ENCODE peak calls at places on chromosome 18, in eight cellular contexts. One of them, this sample, is unnamed. For H3K9me3, the result is how much of the 10 kb centered on the place peaks cover.

GRCh38 chr18:80225685-80226084 is 21.6 kb downstream of the PARD6G start:
- DNase-seq in effector memory CD4-positive, alpha-beta T cell: no peak
- DNase-seq in tibial artery: no peak
- DNase-seq in ovary: no peak
- DNase-seq in psoas muscle: no peak
- DNase-seq in esophagus muscularis mucosa: no peak
- DNase-seq in DND-41: no peak
- DNase-seq in CD8-positive, alpha-beta memory T cell: no peak
- DNase-seq in this sample: no peak

GRCh38 chr18:75029456-75029855 is 179.5 kb downstream of the PTGR3 start:
- DNase-seq in esophagus muscularis mucosa: no peak
- DNase-seq in ovary: no peak
- DNase-seq in DND-41: peak
- DNase-seq in effector memory CD4-positive, alpha-beta T cell: no peak
- DNase-seq in CD8-positive, alpha-beta memory T cell: no peak
- DNase-seq in psoas muscle: no peak
- DNase-seq in tibial artery: no peak
- DNase-seq in this sample: peak

GRCh38 chr18:11398625-11399024 is 210.8 kb upstream of the SLC35G4 start:
- DNase-seq in esophagus muscularis mucosa: no peak
- DNase-seq in CD8-positive, alpha-beta memory T cell: no peak
- DNase-seq in DND-41: no peak
- DNase-seq in effector memory CD4-positive, alpha-beta T cell: no peak
- DNase-seq in ovary: no peak
- DNase-seq in tibial artery: no peak
- DNase-seq in psoas muscle: no peak
- DNase-seq in this sample: no peak

GRCh38 chr18:49849331-49850217 is 36.2 kb upstream of the ACAA2 start:
- DNase-seq in ovary: peak
- DNase-seq in esophagus muscularis mucosa: no peak
- DNase-seq in effector memory CD4-positive, alpha-beta T cell: no peak
- DNase-seq in CD8-positive, alpha-beta memory T cell: no peak
- DNase-seq in DND-41: no peak
- DNase-seq in psoas muscle: no peak
- DNase-seq in tibial artery: no peak
- DNase-seq in this sample: no peak

GRCh38 chr18:35174093-35174731 is 66.6 kb upstream of the ZNF397 start:
- DNase-seq in CD8-positive, alpha-beta memory T cell: no peak
- DNase-seq in tibial artery: no peak
- DNase-seq in DND-41: peak
- DNase-seq in ovary: no peak
- DNase-seq in effector memory CD4-positive, alpha-beta T cell: no peak
- DNase-seq in esophagus muscularis mucosa: no peak
- DNase-seq in psoas muscle: no peak
- DNase-seq in this sample: no peak

GRCh38 chr18:73544032-73544431 is 603.6 kb downstream of the FBXO15 start:
- DNase-seq in psoas muscle: no peak
- DNase-seq in CD8-positive, alpha-beta memory T cell: no peak
- DNase-seq in esophagus muscularis mucosa: no peak
- DNase-seq in tibial artery: no peak
- DNase-seq in effector memory CD4-positive, alpha-beta T cell: no peak
- DNase-seq in ovary: no peak
- DNase-seq in DND-41: no peak
- DNase-seq in this sample: no peak

GRCh38 chr18:59996370-59996966 is 96.7 kb downstream of the PMAIP1 start:
- DNase-seq in effector memory CD4-positive, alpha-beta T cell: no peak
- DNase-seq in psoas muscle: no peak
- DNase-seq in CD8-positive, alpha-beta memory T cell: no peak
- DNase-seq in ovary: no peak
- DNase-seq in esophagus muscularis mucosa: no peak
- DNase-seq in tibial artery: no peak
- DNase-seq in DND-41: peak
- DNase-seq in this sample: no peak

GRCh38 chr18:46334200-46334553 is 230.0 kb downstream of the HAUS1 start:
- DNase-seq in ovary: no peak
- DNase-seq in DND-41: no peak
- DNase-seq in CD8-positive, alpha-beta memory T cell: no peak
- DNase-seq in psoas muscle: no peak
- DNase-seq in effector memory CD4-positive, alpha-beta T cell: no peak
- DNase-seq in tibial artery: peak
- DNase-seq in esophagus muscularis mucosa: no peak
- DNase-seq in this sample: no peak

GRCh38 chr18:56748698-56749268 is 97.6 kb downstream of the WDR7 start:
- DNase-seq in psoas muscle: no peak
- DNase-seq in CD8-positive, alpha-beta memory T cell: no peak
- DNase-seq in effector memory CD4-positive, alpha-beta T cell: no peak
- DNase-seq in esophagus muscularis mucosa: no peak
- DNase-seq in ovary: no peak
- DNase-seq in DND-41: no peak
- DNase-seq in tibial artery: no peak
- DNase-seq in this sample: no peak

GRCh38 chr18:43789234-43790000 is 512.1 kb upstream of the SYT4 start:
- DNase-seq in CD8-positive, alpha-beta memory T cell: no peak
- DNase-seq in ovary: no peak
- DNase-seq in DND-41: no peak
- DNase-seq in effector memory CD4-positive, alpha-beta T cell: no peak
- DNase-seq in esophagus muscularis mucosa: no peak
- DNase-seq in tibial artery: no peak
- DNase-seq in psoas muscle: no peak
- DNase-seq in this sample: no peak

GRCh38 chr18:55821219-55821618 is 233.2 kb upstream of the TCF4 start:
- DNase-seq in ovary: no peak
- DNase-seq in psoas muscle: no peak
- DNase-seq in DND-41: no peak
- DNase-seq in tibial artery: no peak
- DNase-seq in esophagus muscularis mucosa: no peak
- DNase-seq in effector memory CD4-positive, alpha-beta T cell: no peak
- DNase-seq in CD8-positive, alpha-beta memory T cell: no peak
- DNase-seq in this sample: no peak

GRCh38 chr18:33733376-33733775 is 155.4 kb downstream of the ASXL3 start:
- DNase-seq in psoas muscle: no peak
- DNase-seq in esophagus muscularis mucosa: no peak
- DNase-seq in tibial artery: no peak
- DNase-seq in CD8-positive, alpha-beta memory T cell: no peak
- DNase-seq in DND-41: no peak
- DNase-seq in ovary: no peak
- DNase-seq in effector memory CD4-positive, alpha-beta T cell: no peak
- DNase-seq in this sample: no peak

GRCh38 chr18:45962461-45962860 is 4.7 kb downstream of the EPG5 start:
- DNase-seq in esophagus muscularis mucosa: no peak
- DNase-seq in psoas muscle: no peak
- DNase-seq in ovary: no peak
- DNase-seq in CD8-positive, alpha-beta memory T cell: peak
- DNase-seq in effector memory CD4-positive, alpha-beta T cell: peak
- DNase-seq in DND-41: peak
- DNase-seq in tibial artery: no peak
- DNase-seq in this sample: peak

GRCh38 chr18:75351409-75351808 is 76.1 kb downstream of the SMIM21 start:
- DNase-seq in ovary: no peak
- DNase-seq in CD8-positive, alpha-beta memory T cell: no peak
- DNase-seq in psoas muscle: no peak
- DNase-seq in tibial artery: no peak
- DNase-seq in effector memory CD4-positive, alpha-beta T cell: no peak
- DNase-seq in esophagus muscularis mucosa: peak
- DNase-seq in DND-41: no peak
- DNase-seq in this sample: no peak

GRCh38 chr18:58727776-58728500 is 56.7 kb downstream of the MALT1 start:
- DNase-seq in effector memory CD4-positive, alpha-beta T cell: no peak
- DNase-seq in tibial artery: no peak
- DNase-seq in psoas muscle: no peak
- DNase-seq in esophagus muscularis mucosa: no peak
- DNase-seq in DND-41: no peak
- DNase-seq in CD8-positive, alpha-beta memory T cell: no peak
- DNase-seq in ovary: no peak
- DNase-seq in this sample: no peak

GRCh38 chr18:58645398-58645797 is 16.5 kb upstream of the ALPK2 start:
- DNase-seq in tibial artery: no peak
- DNase-seq in esophagus muscularis mucosa: no peak
- DNase-seq in ovary: no peak
- DNase-seq in CD8-positive, alpha-beta memory T cell: no peak
- DNase-seq in DND-41: no peak
- DNase-seq in effector memory CD4-positive, alpha-beta T cell: no peak
- DNase-seq in psoas muscle: no peak
- DNase-seq in this sample: no peak

GRCh38 chr18:5943514-5943913 is 48.2 kb upstream of the TMEM200C start:
- DNase-seq in effector memory CD4-positive, alpha-beta T cell: no peak
- DNase-seq in DND-41: no peak
- DNase-seq in psoas muscle: no peak
- DNase-seq in tibial artery: no peak
- DNase-seq in ovary: no peak
- DNase-seq in esophagus muscularis mucosa: no peak
- DNase-seq in CD8-positive, alpha-beta memory T cell: no peak
- DNase-seq in this sample: no peak

GRCh38 chr18:51731070-51731469 is 533.6 kb upstream of the MEX3C start:
- DNase-seq in CD8-positive, alpha-beta memory T cell: no peak
- DNase-seq in effector memory CD4-positive, alpha-beta T cell: no peak
- DNase-seq in DND-41: no peak
- DNase-seq in esophagus muscularis mucosa: peak
- DNase-seq in psoas muscle: no peak
- DNase-seq in ovary: no peak
- DNase-seq in tibial artery: no peak
- DNase-seq in this sample: no peak

GRCh38 chr18:63142502-63143045 is 177.0 kb downstream of the BCL2 start:
- DNase-seq in DND-41: no peak
- DNase-seq in psoas muscle: no peak
- DNase-seq in CD8-positive, alpha-beta memory T cell: no peak
- DNase-seq in tibial artery: no peak
- DNase-seq in ovary: no peak
- DNase-seq in esophagus muscularis mucosa: no peak
- DNase-seq in effector memory CD4-positive, alpha-beta T cell: no peak
- DNase-seq in this sample: no peak

GRCh38 chr18:57845468-57846103 is 42.5 kb upstream of the ATP8B1 start:
- DNase-seq in DND-41: no peak
- DNase-seq in tibial artery: no peak
- DNase-seq in ovary: no peak
- DNase-seq in psoas muscle: no peak
- DNase-seq in CD8-positive, alpha-beta memory T cell: no peak
- DNase-seq in effector memory CD4-positive, alpha-beta T cell: no peak
- DNase-seq in esophagus muscularis mucosa: no peak
- DNase-seq in this sample: no peak

GRCh38 chr18:31721596-31721995 is 37.2 kb upstream of the B4GALT6 start:
- DNase-seq in tibial artery: no peak
- DNase-seq in ovary: no peak
- DNase-seq in esophagus muscularis mucosa: no peak
- DNase-seq in effector memory CD4-positive, alpha-beta T cell: no peak
- DNase-seq in DND-41: no peak
- DNase-seq in psoas muscle: no peak
- DNase-seq in CD8-positive, alpha-beta memory T cell: no peak
- DNase-seq in this sample: no peak

GRCh38 chr18:22550861-22551260 is 133.1 kb upstream of the CTAGE1 start:
- DNase-seq in effector memory CD4-positive, alpha-beta T cell: no peak
- DNase-seq in CD8-positive, alpha-beta memory T cell: no peak
- DNase-seq in DND-41: no peak
- DNase-seq in ovary: no peak
- DNase-seq in esophagus muscularis mucosa: no peak
- DNase-seq in tibial artery: no peak
- DNase-seq in psoas muscle: no peak
- DNase-seq in this sample: no peak
- H3K27ac ChIP-seq in effector memory CD4-positive, alpha-beta T cell: no peak
- H3K27ac ChIP-seq in CD8-positive, alpha-beta memory T cell: no peak
- H3K27ac ChIP-seq in DND-41: no peak
- H3K27ac ChIP-seq in ovary: peak
- H3K27ac ChIP-seq in esophagus muscularis mucosa: no peak
- H3K27ac ChIP-seq in tibial artery: peak
- H3K27ac ChIP-seq in psoas muscle: no peak
- H3K27ac ChIP-seq in this sample: no peak

GRCh38 chr18:8904316-8904715 is 198.2 kb upstream of the NDUFV2 start:
- DNase-seq in CD8-positive, alpha-beta memory T cell: no peak
- DNase-seq in psoas muscle: no peak
- DNase-seq in esophagus muscularis mucosa: no peak
- DNase-seq in ovary: no peak
- DNase-seq in DND-41: no peak
- DNase-seq in tibial artery: no peak
- DNase-seq in effector memory CD4-positive, alpha-beta T cell: no peak
- DNase-seq in this sample: no peak
- H3K9me3 ChIP-seq in CD8-positive, alpha-beta memory T cell: under half
- H3K9me3 ChIP-seq in psoas muscle: under half
- H3K9me3 ChIP-seq in esophagus muscularis mucosa: under half
- H3K9me3 ChIP-seq in ovary: under half
- H3K9me3 ChIP-seq in DND-41: under half
- H3K9me3 ChIP-seq in tibial artery: under half
- H3K9me3 ChIP-seq in effector memory CD4-positive, alpha-beta T cell: under half
- H3K9me3 ChIP-seq in this sample: under half

GRCh38 chr18:12842459-12843380 is 41.3 kb downstream of the PTPN2 start:
- DNase-seq in CD8-positive, alpha-beta memory T cell: no peak
- DNase-seq in DND-41: no peak
- DNase-seq in ovary: no peak
- DNase-seq in esophagus muscularis mucosa: no peak
- DNase-seq in psoas muscle: no peak
- DNase-seq in tibial artery: no peak
- DNase-seq in effector memory CD4-positive, alpha-beta T cell: no peak
- DNase-seq in this sample: no peak

GRCh38 chr18:12840382-12840781 is 43.7 kb downstream of the PTPN2 start:
- DNase-seq in psoas muscle: no peak
- DNase-seq in ovary: no peak
- DNase-seq in DND-41: no peak
- DNase-seq in esophagus muscularis mucosa: no peak
- DNase-seq in CD8-positive, alpha-beta memory T cell: no peak
- DNase-seq in effector memory CD4-positive, alpha-beta T cell: no peak
- DNase-seq in tibial artery: no peak
- DNase-seq in this sample: no peak

GRCh38 chr18:12839057-12839525 is 44.9 kb downstream of the PTPN2 start:
- DNase-seq in CD8-positive, alpha-beta memory T cell: no peak
- DNase-seq in tibial artery: no peak
- DNase-seq in ovary: no peak
- DNase-seq in esophagus muscularis mucosa: no peak
- DNase-seq in DND-41: no peak
- DNase-seq in effector memory CD4-positive, alpha-beta T cell: no peak
- DNase-seq in psoas muscle: no peak
- DNase-seq in this sample: no peak

GRCh38 chr18:12839526-12840196 is 44.4 kb downstream of the PTPN2 start:
- DNase-seq in tibial artery: no peak
- DNase-seq in CD8-positive, alpha-beta memory T cell: no peak
- DNase-seq in effector memory CD4-positive, alpha-beta T cell: no peak
- DNase-seq in psoas muscle: no peak
- DNase-seq in DND-41: peak
- DNase-seq in esophagus muscularis mucosa: no peak
- DNase-seq in ovary: no peak
- DNase-seq in this sample: no peak

DNA sequence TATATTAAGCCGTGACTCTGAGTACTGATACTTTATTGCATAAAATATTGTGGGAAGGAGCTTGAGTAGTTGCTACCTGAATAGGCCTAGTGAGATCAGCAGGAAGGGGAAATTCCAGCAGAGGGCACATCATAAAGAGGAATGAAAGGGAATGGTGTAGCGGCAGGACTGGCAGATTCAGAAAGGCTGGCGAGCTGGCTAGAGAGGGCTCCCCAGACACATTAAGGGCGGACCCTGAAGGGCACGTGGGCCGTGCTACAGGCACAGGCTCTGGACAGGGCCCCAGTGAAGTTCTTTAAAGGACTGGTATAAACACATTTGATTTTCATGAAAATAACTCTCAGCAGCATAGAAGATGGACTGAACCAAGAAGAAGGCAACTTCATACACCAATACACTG is 43.0 kb downstream of the PTPN2 start:
- DNase-seq in DND-41: no peak
- DNase-seq in CD8-positive, alpha-beta memory T cell: no peak
- DNase-seq in esophagus muscularis mucosa: no peak
- DNase-seq in psoas muscle: no peak
- DNase-seq in tibial artery: no peak
- DNase-seq in ovary: no peak
- DNase-seq in effector memory CD4-positive, alpha-beta T cell: no peak
- DNase-seq in this sample: no peak
- H3K27ac ChIP-seq in DND-41: peak
- H3K27ac ChIP-seq in CD8-positive, alpha-beta memory T cell: no peak
- H3K27ac ChIP-seq in esophagus muscularis mucosa: no peak
- H3K27ac ChIP-seq in psoas muscle: no peak
- H3K27ac ChIP-seq in tibial artery: no peak
- H3K27ac ChIP-seq in ovary: no peak
- H3K27ac ChIP-seq in effector memory CD4-positive, alpha-beta T cell: no peak
- H3K27ac ChIP-seq in this sample: no peak

GRCh38 chr18:78732273-78733210 is 247.1 kb upstream of the SALL3 start:
- DNase-seq in esophagus muscularis mucosa: no peak
- DNase-seq in CD8-positive, alpha-beta memory T cell: no peak
- DNase-seq in psoas muscle: no peak
- DNase-seq in effector memory CD4-positive, alpha-beta T cell: no peak
- DNase-seq in ovary: no peak
- DNase-seq in DND-41: no peak
- DNase-seq in tibial artery: peak
- DNase-seq in this sample: no peak
- H3K9me3 ChIP-seq in esophagus muscularis mucosa: under half
- H3K9me3 ChIP-seq in CD8-positive, alpha-beta memory T cell: under half
- H3K9me3 ChIP-seq in psoas muscle: under half
- H3K9me3 ChIP-seq in effector memory CD4-positive, alpha-beta T cell: under half
- H3K9me3 ChIP-seq in ovary: under half
- H3K9me3 ChIP-seq in DND-41: under half
- H3K9me3 ChIP-seq in tibial artery: under half
- H3K9me3 ChIP-seq in this sample: under half

This sample was measured in CD8-positive, alpha-beta T cell.